ENCODE peak calls at places on chromosomes 2 and 18, in ten cellular contexts. J is GM12892, X is fibroblast of pulmonary artery, U is nephron progenitor cell, R is H54, O is left kidney, L is T-helper 9 cell, G is SW480, C is NCI-H2081, N is endothelial cell. E is an unnamed sample.

GRCh38 chr2:7272180-7272579 is 355.0 kb downstream of the RNF144A start:
- DNase-seq in J (no peak), X (no peak), U (no peak), R (no peak), O (no peak), L (no peak), G (no peak), C (no peak), N (no peak), E (no peak)

GRCh38 chr2:156191547-156191946 is 141.0 kb downstream of the NR4A2 start:
- DNase-seq in J (no peak), X (peak), U (no peak), R (no peak), O (no peak), L (no peak), G (no peak), C (peak), N (no peak), E (no peak)

GRCh38 chr18:33577688-33578370 is at the start of gene ASXL3:
- DNase-seq in J (no peak), X (peak), U (peak), R (no peak), O (peak), L (no peak), G (peak), C (peak), N (peak), E (peak)

GRCh38 chr2:112812318-112813042 is 24.1 kb downstream of the IL1B start:
- DNase-seq in J (no peak), X (peak), U (no peak), R (no peak), O (no peak), L (no peak), G (no peak), C (no peak), N (no peak), E (no peak)

GRCh38 chr2:231181848-231182247 is 16.6 kb upstream of the ARMC9 start:
- DNase-seq in J (no peak), X (peak), U (no peak), R (peak), O (no peak), L (no peak), G (no peak), C (no peak), N (no peak), E (no peak)

GRCh38 chr2:29281585-29281984 is 166.4 kb downstream of the CLIP4 start:
- DNase-seq in J (no peak), X (peak), U (no peak), R (peak), O (no peak), L (no peak), G (no peak), C (peak), N (no peak), E (peak)

GRCh38 chr18:10410472-10411300 is 43.7 kb upstream of the APCDD1 start:
- DNase-seq in J (no peak), X (no peak), U (no peak), R (no peak), O (no peak), L (no peak), G (peak), C (no peak), N (no peak), E (no peak)

GRCh38 chr2:239021651-239022436 is 174.0 kb downstream of the TWIST2 start:
- DNase-seq in J (no peak), X (no peak), U (no peak), R (no peak), O (no peak), L (no peak), G (no peak), C (no peak), N (no peak), E (no peak)

GRCh38 chr2:232816656-232817055 is 40.3 kb upstream of the KCNJ13 start:
- DNase-seq in J (no peak), X (no peak), U (no peak), R (no peak), O (peak), L (no peak), G (no peak), C (no peak), N (peak), E (no peak)

GRCh38 chr2:240491483-240491882 is 56.0 kb downstream of the GPC1 start:
- DNase-seq in J (no peak), X (no peak), U (no peak), R (no peak), O (no peak), L (no peak), G (no peak), C (no peak), N (no peak), E (no peak)

GRCh38 chr2:228247335-228247734 is 65.8 kb upstream of the SPHKAP start:
- DNase-seq in J (no peak), X (no peak), U (no peak), R (no peak), O (no peak), L (no peak), G (no peak), C (no peak), N (no peak), E (no peak)

GRCh38 chr18:33673689-33674088 is 95.7 kb downstream of the ASXL3 start:
- DNase-seq in J (no peak), X (no peak), U (no peak), R (no peak), O (no peak), L (no peak), G (no peak), C (no peak), N (no peak), E (no peak)

GRCh38 chr2:159891917-159892691 is 94.1 kb upstream of the CD302 start:
- DNase-seq in J (no peak), X (peak), U (no peak), R (peak), O (no peak), L (no peak), G (peak), C (no peak), N (no peak), E (peak)

GRCh38 chr2:237927986-237928385 is 38.8 kb upstream of the UBE2F start:
- DNase-seq in J (no peak), X (no peak), U (no peak), R (no peak), O (peak), L (no peak), G (no peak), C (no peak), N (no peak), E (no peak)

GRCh38 chr2:213150315-213150951 is 979 bp downstream of the IKZF2 start:
- DNase-seq in J (no peak), X (peak), U (peak), R (no peak), O (peak), L (no peak), G (no peak), C (no peak), N (no peak), E (peak)

GRCh38 chr2:85158559-85159273 is 25.5 kb downstream of the TCF7L1 start:
- DNase-seq in J (no peak), X (no peak), U (no peak), R (no peak), O (no peak), L (no peak), G (no peak), C (no peak), N (no peak), E (no peak)

GRCh38 chr2:169361706-169362345 is 508 bp downstream of the LRP2 start:
- DNase-seq in J (no peak), X (no peak), U (peak), R (no peak), O (peak), L (no peak), G (peak), C (no peak), N (peak), E (peak)

GRCh38 chr18:79309572-79310278 is 86.0 kb upstream of the NFATC1 start:
- DNase-seq in J (no peak), X (no peak), U (no peak), R (no peak), O (no peak), L (no peak), G (no peak), C (no peak), N (no peak), E (no peak)

GRCh38 chr2:65403529-65403915 is 28.9 kb downstream of the SPRED2 start:
- DNase-seq in J (no peak), X (no peak), U (no peak), R (no peak), O (no peak), L (no peak), G (no peak), C (no peak), N (no peak), E (no peak)

GRCh38 chr18:37567994-37568359 is 2.4 kb upstream of the CELF4 start:
- DNase-seq in J (no peak), X (no peak), U (no peak), R (no peak), O (no peak), L (no peak), G (no peak), C (no peak), N (no peak), E (no peak)

GRCh38 chr2:216548901-216549321 is 50.3 kb downstream of the RPL37A start:
- DNase-seq in J (no peak), X (no peak), U (no peak), R (no peak), O (peak), L (no peak), G (no peak), C (no peak), N (no peak), E (no peak)

GRCh38 chr18:44680271-44681038 is at the start of gene SETBP1:
- DNase-seq in J (peak), X (peak), U (peak), R (no peak), O (peak), L (peak), G (peak), C (peak), N (peak), E (no peak)

GRCh38 chr2:134253804-134254203 is at the start of gene MGAT5:
- DNase-seq in J (no peak), X (peak), U (no peak), R (no peak), O (no peak), L (no peak), G (no peak), C (peak), N (no peak), E (no peak)

GRCh38 chr18:51191139-51191717 is 6.3 kb downstream of the MEX3C start:
- DNase-seq in J (no peak), X (no peak), U (no peak), R (no peak), O (no peak), L (no peak), G (peak), C (no peak), N (no peak), E (peak)

E was measured in small intestine.